ENCODE peak calls at places on chromosomes 2 and 18, in seven cellular contexts. I, E, F, D, X, W and C are unnamed samples.

GRCh38 chr2:157809212-157809611 is 66.9 kb downstream of the ACVR1 start:
- DNase-seq in W (no peak), I (no peak), X (no peak), D (no peak), E (no peak), F (no peak), C (no peak)

GRCh38 chr2:204024503-204024902 is 87.9 kb downstream of the ICOS start:
- DNase-seq in D (peak; percentile 14), I (no peak), F (no peak), W (no peak), E (no peak), X (peak; percentile 50), C (no peak)

GRCh38 chr18:34631071-34631470 is 79.0 kb upstream of the DTNA start:
- DNase-seq in F (no peak), D (peak; percentile 50), X (no peak), I (no peak), E (no peak), W (no peak), C (no peak)

GRCh38 chr2:211985393-211985792 is 553.2 kb downstream of the ERBB4 start:
- DNase-seq in I (no peak), X (no peak), W (no peak), E (no peak), D (no peak), F (no peak), C (no peak)

GRCh38 chr2:240564571-240565266 is 3.6 kb upstream of the RNPEPL1 start:
- DNase-seq in I (no peak), X (no peak), D (no peak), W (no peak), E (no peak), F (peak; percentile 42), C (peak; percentile 47)

GRCh38 chr2:27855476-27855875 is 34.7 kb downstream of the RBKS start:
- DNase-seq in E (no peak), D (peak; percentile 22), W (no peak), F (no peak), X (no peak), I (no peak), C (no peak)

GRCh38 chr2:98282109-98282508 is 64.1 kb upstream of the CNGA3 start:
- DNase-seq in D (no peak), W (no peak), E (no peak), I (no peak), X (no peak), F (no peak), C (no peak)

GRCh38 chr18:22591231-22591630 is 173.5 kb upstream of the CTAGE1 start:
- DNase-seq in F (no peak), D (no peak), X (no peak), I (no peak), E (no peak), W (no peak), C (no peak)

GRCh38 chr2:42931147-42931817 is 138.9 kb upstream of the HAAO start:
- DNase-seq in X (peak; percentile 60), W (no peak), D (no peak), F (no peak), E (no peak), I (no peak), C (no peak)

GRCh38 chr2:189191766-189192165 is 12.2 kb upstream of the COL5A2 start:
- DNase-seq in E (no peak), X (no peak), I (no peak), D (no peak), F (no peak), W (no peak), C (no peak)

GRCh38 chr2:61253136-61253535 is 91.1 kb downstream of the C2orf74 start:
- DNase-seq in X (no peak), W (no peak), I (no peak), E (no peak), D (no peak), F (no peak), C (no peak)

GRCh38 chr2:104872866-104873688 is 19.2 kb downstream of the POU3F3 start:
- DNase-seq in X (peak; percentile 89), I (no peak), E (no peak), W (no peak), F (peak; percentile 67), D (peak; percentile 86), C (no peak)